ENCODE peak calls at places on chromosomes 6 and 20, in five cellular contexts. Y is heart right ventricle, A is foreskin keratinocyte, Q is A549, K is mesothelial cell of epicardium. E is an unnamed sample.

GRCh38 chr6:131636880-131637792 is at the start of gene ENPP3:
- DNase-seq in Y (no peak), A (no peak), Q (no peak), K (no peak), E (no peak)

GRCh38 chr6:170130771-170131241 is 160.1 kb downstream of the DLL1 start:
- DNase-seq in Y (no peak), A (no peak), Q (no peak), K (peak), E (no peak)

GRCh38 chr6:139271056-139271455 is 20.7 kb downstream of the TXLNB start:
- DNase-seq in Y (no peak), A (peak), Q (no peak), K (no peak), E (no peak)

GRCh38 chr6:30322527-30323501 is 3.9 kb upstream of the TRIM39 start:
- DNase-seq in Y (no peak), A (no peak), Q (no peak), K (no peak), E (no peak)

GRCh38 chr6:21847712-21848111 is 254.2 kb downstream of the SOX4 start:
- DNase-seq in Y (no peak), A (no peak), Q (no peak), K (no peak), E (no peak)

GRCh38 chr6:54386295-54386694 is 78.1 kb downstream of the TINAG start:
- DNase-seq in Y (no peak), A (no peak), Q (no peak), K (no peak), E (no peak)

GRCh38 chr20:8335059-8335458 is 203.0 kb downstream of the PLCB1 start:
- DNase-seq in Y (no peak), A (no peak), Q (no peak), K (no peak), E (no peak)

GRCh38 chr6:33683051-33683571 is 28.4 kb downstream of the UQCC2 start:
- DNase-seq in Y (no peak), A (no peak), Q (no peak), K (no peak), E (no peak)

GRCh38 chr6:136466789-136467585 is 83.2 kb downstream of the MAP7 start:
- DNase-seq in Y (no peak), A (no peak), Q (no peak), K (no peak), E (no peak)

GRCh38 chr6:16358531-16359138 is 120.2 kb downstream of the GMPR start:
- DNase-seq in Y (no peak), A (no peak), Q (no peak), K (no peak), E (no peak)

GRCh38 chr6:165684333-165684732 is 21.3 kb upstream of the PDE10A start:
- DNase-seq in Y (no peak), A (no peak), Q (no peak), K (no peak), E (no peak)

GRCh38 chr20:34736106-34736505 is 32.0 kb downstream of the TP53INP2 start:
- DNase-seq in Y (peak), A (no peak), Q (no peak), K (no peak), E (no peak)

GRCh38 chr20:31572042-31572700 is 32.9 kb upstream of the ID1 start:
- DNase-seq in Y (no peak), A (no peak), Q (no peak), K (peak), E (peak)

GRCh38 chr6:131116755-131117360 is 18.4 kb upstream of the AKAP7 start:
- DNase-seq in Y (peak), A (no peak), Q (peak), K (no peak), E (no peak)

GRCh38 chr6:52284131-52284459 is 447 bp downstream of the MCM3 start:
- DNase-seq in Y (peak), A (peak), Q (no peak), K (peak), E (no peak)

GRCh38 chr6:116530436-116530835 is 15.0 kb downstream of the TRAPPC3L start:
- DNase-seq in Y (no peak), A (no peak), Q (no peak), K (no peak), E (no peak)

GRCh38 chr6:170436209-170436809 is 116.8 kb downstream of the PSMB1 start:
- DNase-seq in Y (no peak), A (no peak), Q (no peak), K (no peak), E (no peak)

GRCh38 chr20:40657526-40657925 is 31.5 kb downstream of the MAFB start:
- DNase-seq in Y (no peak), A (no peak), Q (no peak), K (no peak), E (no peak)

GRCh38 chr6:27667016-27667415 is 194.1 kb upstream of the ZNF184 start:
- DNase-seq in Y (no peak), A (no peak), Q (no peak), K (no peak), E (no peak)

GRCh38 chr6:55869731-55870130 is 5.7 kb downstream of the BMP5 start:
- DNase-seq in Y (no peak), A (no peak), Q (no peak), K (no peak), E (no peak)

GRCh38 chr6:36756761-36757160 is 59.1 kb downstream of the RAB44 start:
- DNase-seq in Y (no peak), A (no peak), Q (no peak), K (no peak), E (no peak)

GRCh38 chr20:64214113-64214512 is 41.4 kb upstream of the PCMTD2 start:
- DNase-seq in Y (no peak), A (no peak), Q (no peak), K (no peak), E (no peak)

GRCh38 chr6:142246960-142247359 is 54.8 kb upstream of the ADGRG6 start:
- DNase-seq in Y (no peak), A (no peak), Q (no peak), K (no peak), E (no peak)

GRCh38 chr6:147561742-147562141 is 53.3 kb downstream of the SAMD5 start:
- DNase-seq in Y (no peak), A (peak), Q (no peak), K (no peak), E (no peak)

GRCh38 chr6:13848553-13849150 is 34.3 kb upstream of the MCUR1 start:
- DNase-seq in Y (no peak), A (no peak), Q (no peak), K (no peak), E (no peak)

GRCh38 chr6:101290346-101290745 is 103.2 kb upstream of the GRIK2 start:
- DNase-seq in Y (no peak), A (no peak), Q (no peak), K (no peak), E (no peak)

GRCh38 chr6:18551228-18551627 is 164.1 kb downstream of the RNF144B start:
- DNase-seq in Y (no peak), A (peak), Q (no peak), K (no peak), E (no peak)

GRCh38 chr6:83536034-83536646 is 23.8 kb downstream of the PRSS35 start:
- DNase-seq in Y (no peak), A (no peak), Q (peak), K (peak), E (peak)

GRCh38 chr20:4797275-4797674 is 75.6 kb downstream of the PRND start:
- DNase-seq in Y (no peak), A (no peak), Q (no peak), K (no peak), E (no peak)

GRCh38 chr6:26311012-26311384 is 54.0 kb upstream of the BTN3A2 start:
- DNase-seq in Y (no peak), A (no peak), Q (no peak), K (no peak), E (no peak)

GRCh38 chr6:11140061-11140460 is 28.5 kb upstream of the ERVFRD-1 start:
- DNase-seq in Y (no peak), A (no peak), Q (no peak), K (no peak), E (no peak)

GRCh38 chr6:11146117-11146826 is 34.7 kb upstream of the ERVFRD-1 start:
- DNase-seq in Y (no peak), A (peak), Q (no peak), K (no peak), E (no peak)

GRCh38 chr6:11143394-11144371 is 32.2 kb upstream of the ERVFRD-1 start:
- DNase-seq in Y (peak), A (peak), Q (peak), K (no peak), E (no peak)

GRCh38 chr6:11142296-11143027 is 30.9 kb upstream of the ERVFRD-1 start:
- DNase-seq in Y (no peak), A (no peak), Q (no peak), K (no peak), E (no peak)

GRCh38 chr6:11144393-11144829 is 32.9 kb upstream of the ERVFRD-1 start:
- DNase-seq in Y (peak), A (peak), Q (peak), K (peak), E (peak)
- TF ChIP-seq CTCF in Y (peak), A (peak), Q (peak), K (peak), E (peak)

DNA sequence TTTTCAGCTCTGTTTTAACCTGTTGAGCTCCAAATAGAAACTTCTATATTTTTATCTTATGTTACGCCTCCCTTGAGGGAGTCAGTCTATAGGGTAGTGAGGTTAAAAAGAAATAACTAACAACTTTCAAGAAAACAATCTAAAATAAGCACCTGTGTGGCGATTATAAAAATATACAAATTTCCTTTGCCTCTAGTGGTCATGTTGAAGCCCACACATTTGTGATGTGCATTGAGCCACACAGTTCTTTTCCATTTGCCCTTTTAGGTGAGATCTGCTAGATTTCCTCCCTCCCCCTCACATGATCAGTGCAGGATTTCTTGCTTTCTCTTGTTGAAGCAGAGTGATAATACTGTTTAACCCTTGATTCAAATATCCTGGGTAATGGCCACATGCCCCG is 84.2 kb downstream of the MYB start:
- DNase-seq in Y (no peak), A (no peak), Q (no peak), K (no peak), E (no peak)
- TF ChIP-seq CTCF in Y (no peak), A (no peak), Q (no peak), K (no peak), E (no peak)

GRCh38 chr6:43952746-43953145 is 174.5 kb downstream of the MRPL14 start:
- DNase-seq in Y (no peak), A (no peak), Q (no peak), K (no peak), E (no peak)
- TF ChIP-seq CTCF in Y (no peak), A (peak), Q (no peak), K (no peak), E (no peak)

GRCh38 chr20:45459606-45460005 is 9.9 kb upstream of the WFDC2 start:
- DNase-seq in Y (no peak), A (no peak), Q (peak), K (no peak), E (no peak)
- TF ChIP-seq CTCF in Y (no peak), A (peak), Q (no peak), K (no peak), E (no peak)

GRCh38 chr20:45892049-45892816 is 1.1 kb downstream of the CTSA start:
- DNase-seq in Y (no peak), A (no peak), Q (peak), K (no peak), E (no peak)
- TF ChIP-seq CTCF in Y (peak), A (peak), Q (no peak), K (no peak), E (no peak)

DNA sequence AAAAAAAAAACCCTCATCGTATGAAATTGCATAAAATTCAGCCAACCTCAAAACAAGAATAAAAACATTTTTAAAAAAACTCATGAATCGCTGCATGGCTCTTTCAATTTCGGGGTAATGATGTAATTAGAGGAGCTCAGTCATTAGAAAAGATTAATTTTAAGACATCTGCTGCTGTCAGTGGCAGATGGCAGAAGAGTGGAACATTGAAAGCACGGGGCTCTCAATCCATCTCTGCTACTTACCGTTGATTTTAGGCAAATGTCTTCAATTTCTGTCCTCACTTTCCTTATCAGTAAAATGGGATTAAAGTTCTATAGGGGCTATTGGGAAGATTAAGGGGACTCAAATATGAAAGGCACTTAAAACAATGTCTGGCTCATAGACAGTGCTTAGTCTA is 79.2 kb downstream of the EYA2 start:
- DNase-seq in Y (no peak), A (no peak), Q (no peak), K (no peak), E (no peak)
- TF ChIP-seq CTCF in Y (no peak), A (no peak), Q (no peak), K (no peak), E (no peak)

DNA sequence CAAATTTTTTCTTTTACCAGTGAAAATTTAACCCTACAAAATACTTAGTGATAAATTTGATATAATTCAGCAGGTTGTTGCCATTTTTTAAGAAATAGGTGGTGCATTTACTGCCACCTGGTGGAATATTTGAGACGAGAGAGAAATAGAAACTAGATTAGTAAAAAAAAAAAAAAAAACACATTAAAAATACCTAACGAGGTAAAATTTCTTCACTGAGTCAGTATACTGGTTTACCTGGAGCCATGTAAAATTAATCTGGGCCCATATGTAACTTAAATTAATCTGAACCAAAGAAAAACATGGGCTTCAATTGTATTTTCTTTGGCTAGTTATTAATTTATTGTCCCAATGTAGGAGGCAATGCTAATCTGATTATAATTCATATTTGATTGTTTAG is 520.8 kb downstream of the EPM2A start:
- DNase-seq in Y (no peak), A (no peak), Q (no peak), K (no peak), E (no peak)
- TF ChIP-seq CTCF in Y (peak), A (peak), Q (peak), K (peak), E (peak)

E was measured in natural killer cell.